ENCODE peak calls at places on chromosomes 4 and X, in eight cellular contexts. O is GM23338, Z is HCT116, D is GM12878, E is Panc1, F is SK-N-SH, W is K562, A is HepG2. M is an unnamed sample.

GRCh38 chr4:3223986-3224748 is 24.8 kb upstream of the MSANTD1 start:
- DNase-seq in D (no peak), F (no peak), A (no peak), E (no peak), Z (no peak), W (no peak), O (no peak), M (no peak)

GRCh38 chr4:66639361-66639760 is 905.9 kb downstream of the CENPC start:
- DNase-seq in A (no peak), D (no peak), W (no peak), Z (no peak), E (no peak), O (no peak), F (no peak), M (no peak)

GRCh38 chr4:6043843-6044242 is 25.6 kb upstream of the C4orf50 start:
- DNase-seq in F (no peak), A (no peak), W (no peak), E (no peak), O (no peak), D (no peak), Z (no peak), M (no peak)

GRCh38 chrX:108601276-108601675 is 135.1 kb downstream of the IRS4 start:
- DNase-seq in W (no peak), Z (no peak), A (no peak), O (peak), E (no peak), D (no peak), F (no peak), M (no peak)

GRCh38 chr4:8157496-8157895 is 1.1 kb downstream of the ABLIM2 start:
- DNase-seq in D (no peak), A (no peak), O (peak), F (no peak), Z (no peak), W (no peak), E (no peak), M (no peak)

GRCh38 chr4:82678046-82678445 is 116.3 kb upstream of the TMEM150C start:
- DNase-seq in A (no peak), E (no peak), O (no peak), W (no peak), Z (no peak), D (no peak), F (no peak), M (no peak)

GRCh38 chr4:183468210-183469095 is 24.0 kb downstream of the CDKN2AIP start:
- DNase-seq in E (no peak), D (no peak), W (no peak), Z (no peak), F (no peak), O (no peak), A (peak), M (no peak)

GRCh38 chr4:55378617-55379467 is 16.9 kb upstream of the TMEM165 start:
- DNase-seq in E (no peak), W (no peak), A (no peak), Z (peak), D (no peak), F (no peak), O (no peak), M (no peak)

GRCh38 chr4:149048451-149049143 is 606.4 kb upstream of the NR3C2 start:
- DNase-seq in A (no peak), O (no peak), F (no peak), W (no peak), D (no peak), Z (no peak), E (no peak), M (no peak)

GRCh38 chrX:129495941-129496340 is 27.3 kb downstream of the SMARCA1 start:
- DNase-seq in D (no peak), W (no peak), Z (no peak), E (no peak), F (no peak), O (no peak), A (no peak), M (no peak)

GRCh38 chr4:78569291-78569821 is 17.8 kb downstream of the ANXA3 start:
- DNase-seq in D (no peak), O (peak), W (no peak), Z (peak), F (no peak), E (no peak), A (peak), M (no peak)

GRCh38 chrX:46029777-46030176 is 515.4 kb downstream of the ZNF674 start:
- DNase-seq in O (no peak), D (no peak), F (no peak), A (no peak), E (no peak), Z (no peak), W (no peak), M (no peak)

GRCh38 chrX:80765226-80765625 is 44.5 kb downstream of the BRWD3 start:
- DNase-seq in W (no peak), F (no peak), D (no peak), A (peak), E (peak), Z (no peak), O (peak), M (no peak)

GRCh38 chr4:3115637-3116300 is 41.3 kb downstream of the HTT start:
- DNase-seq in O (no peak), E (no peak), W (no peak), D (no peak), F (no peak), Z (no peak), A (no peak), M (no peak)

GRCh38 chr4:7006411-7006810 is 36.8 kb upstream of the TADA2B start:
- DNase-seq in E (no peak), Z (no peak), W (no peak), D (no peak), O (no peak), A (no peak), F (no peak), M (no peak)

GRCh38 chrX:46704767-46705386 is 54.0 kb downstream of the SLC9A7 start:
- DNase-seq in W (no peak), F (no peak), D (peak), Z (no peak), A (no peak), O (no peak), E (no peak), M (no peak)

GRCh38 chrX:139828037-139828436 is 104.8 kb downstream of the ATP11C start:
- DNase-seq in O (no peak), W (no peak), Z (no peak), E (no peak), D (no peak), A (peak), F (no peak), M (no peak)

GRCh38 chr4:124275-125081 is at the start of gene ZNF718:
- DNase-seq in Z (no peak), E (peak), O (peak), D (peak), F (peak), W (peak), A (no peak), M (peak)

GRCh38 chr4:33149658-33150057 is 2429.5 kb downstream of the PCDH7 start:
- DNase-seq in A (no peak), F (no peak), O (no peak), E (no peak), W (no peak), Z (no peak), D (no peak), M (no peak)

GRCh38 chr4:56941403-56941802 is 33.7 kb downstream of the REST start:
- DNase-seq in F (no peak), A (no peak), Z (no peak), O (no peak), D (no peak), W (no peak), E (no peak), M (no peak)

DNA sequence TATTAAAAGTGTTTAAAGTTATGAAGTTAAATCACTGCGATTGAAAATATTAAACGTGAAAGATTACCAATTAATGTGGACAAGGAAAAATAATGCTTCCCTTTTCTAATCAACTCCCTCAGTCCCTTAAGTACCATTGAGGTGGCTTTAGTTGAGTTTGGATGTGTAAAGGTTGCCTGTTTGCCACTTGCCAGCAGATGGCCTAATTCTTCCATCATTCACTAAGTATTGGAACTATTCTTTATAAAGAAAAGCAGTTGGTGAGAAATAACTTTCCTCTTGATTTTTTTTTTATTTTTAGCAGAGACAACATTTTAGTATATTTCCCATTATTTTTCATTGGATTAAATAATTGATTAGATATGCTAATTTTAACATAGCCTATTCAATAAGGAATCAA is 295.9 kb upstream of the TACR3 start:
- DNase-seq in Z (peak), D (no peak), E (no peak), A (peak), F (no peak), W (no peak), O (peak), M (no peak)
- TF ChIP-seq REST in Z (no peak), D (no peak), E (no peak), A (no peak), F (no peak), W (no peak), O (no peak), M (no peak)

GRCh38 chrX:10576777-10577444 is 43.5 kb downstream of the MID1 start:
- DNase-seq in D (no peak), A (no peak), E (no peak), O (no peak), F (no peak), W (no peak), Z (no peak), M (no peak)
- TF ChIP-seq POLR2AphosphoS5 in D (no peak), A (no peak), E (no peak), O (no peak), F (no peak), W (no peak), Z (no peak), M (no peak)

GRCh38 chrX:8730812-8731578 is 942 bp downstream of the ANOS1 start:
- DNase-seq in F (peak), D (no peak), E (no peak), W (no peak), Z (no peak), O (peak), A (no peak), M (no peak)

GRCh38 chrX:8726031-8726652 is 5.8 kb downstream of the ANOS1 start:
- DNase-seq in E (no peak), F (no peak), W (no peak), Z (no peak), D (no peak), A (no peak), O (peak), M (no peak)

GRCh38 chrX:8728932-8729331 is 3.0 kb downstream of the ANOS1 start:
- DNase-seq in F (no peak), A (no peak), Z (no peak), O (no peak), D (no peak), W (no peak), E (no peak), M (no peak)

DNA sequence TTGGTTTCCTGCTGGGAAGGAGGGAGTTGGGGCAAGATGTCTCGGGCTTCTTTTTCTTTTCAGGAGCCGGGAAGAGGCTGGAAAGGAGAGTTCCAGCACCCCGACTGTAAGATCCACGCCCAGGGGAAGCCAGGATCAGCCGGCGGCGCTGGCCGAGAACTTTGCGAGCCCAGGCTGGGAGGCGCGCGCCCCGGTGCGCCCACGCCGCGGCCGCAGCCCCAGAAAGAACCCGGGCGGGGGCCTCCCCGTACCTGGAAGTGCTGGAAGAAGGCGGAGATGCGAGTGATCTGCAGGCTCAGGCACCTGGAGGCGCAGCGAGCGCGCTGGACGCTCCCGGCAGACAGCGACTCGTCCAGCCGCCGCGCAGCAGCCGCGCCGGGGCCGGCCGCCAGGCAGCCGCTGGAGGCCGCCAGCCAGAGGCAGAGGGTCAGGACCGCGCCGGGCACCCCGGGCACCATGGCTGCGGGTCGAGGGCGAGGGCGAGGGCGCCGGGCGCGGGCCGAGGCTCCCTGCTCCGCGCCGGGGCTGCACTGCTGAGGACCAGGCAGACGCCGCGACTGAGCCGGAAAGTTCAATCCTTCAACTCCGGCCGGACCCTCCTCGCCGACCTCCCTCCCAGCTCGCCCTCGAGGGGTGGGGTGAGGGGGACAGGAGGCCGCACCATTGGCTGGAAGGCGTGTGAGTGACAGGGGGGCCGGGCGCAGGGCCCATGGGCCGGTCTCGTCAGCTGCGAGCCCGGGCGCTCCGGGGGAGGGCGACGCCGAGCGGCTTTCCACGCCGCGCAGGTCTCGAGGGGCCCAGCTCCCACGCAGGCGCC is at the start of gene ANOS1:
- DNase-seq in F (peak), W (no peak), D (no peak), A (no peak), E (no peak), O (peak), Z (no peak), M (no peak)
- TF ChIP-seq REST in F (no peak), W (no peak), D (no peak), A (no peak), E (no peak), O (no peak), Z (no peak), M (no peak)

DNA sequence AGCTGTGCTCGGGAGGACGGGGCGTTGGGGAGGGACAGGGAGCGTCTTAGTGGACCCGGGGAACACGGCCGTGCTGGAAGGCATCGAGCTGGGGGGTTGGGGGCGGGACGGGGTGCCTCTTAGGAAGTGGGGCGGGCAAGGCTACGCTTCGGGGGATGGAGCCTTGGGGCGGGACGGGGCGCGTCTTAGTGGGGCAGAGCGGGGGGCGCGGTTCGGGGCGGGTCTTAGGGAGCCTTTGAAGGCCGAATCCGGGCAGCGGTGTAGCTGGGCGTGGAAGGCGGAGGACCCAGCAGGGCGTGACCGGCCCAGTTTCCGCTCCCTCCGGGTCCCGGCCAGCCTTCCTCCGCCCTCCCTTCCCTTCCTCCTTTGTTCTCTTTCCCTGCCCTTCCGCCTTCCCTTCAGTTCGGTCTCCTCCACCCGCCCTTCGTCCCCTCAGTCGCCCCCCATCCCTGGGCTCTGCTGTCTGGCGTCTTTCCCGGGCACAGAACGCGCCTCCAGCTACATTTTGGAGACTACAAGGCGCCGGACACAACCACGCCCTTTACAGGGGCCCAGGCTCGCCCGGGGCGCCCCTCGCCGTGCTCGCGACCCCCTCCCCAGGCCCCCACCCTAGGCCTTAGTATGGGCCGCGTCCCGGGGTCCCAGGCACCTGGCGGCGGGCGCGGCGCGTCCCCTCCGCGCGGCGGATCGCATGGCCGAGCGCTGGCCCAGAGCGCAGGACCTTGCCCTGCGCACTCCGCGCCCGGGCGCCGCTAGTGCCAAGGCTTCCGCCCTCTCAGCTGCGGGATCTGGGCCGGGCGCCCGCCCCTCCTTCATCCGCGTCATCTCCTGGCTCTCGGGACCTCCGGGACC is at the start of gene ARSD:
- DNase-seq in D (no peak), O (peak), Z (peak), E (peak), F (peak), W (no peak), A (peak), M (no peak)
- TF ChIP-seq POLR2AphosphoS5 in D (no peak), O (peak), Z (peak), E (peak), F (peak), W (no peak), A (peak), M (peak)

GRCh38 chr4:22345055-22345454 is 170.8 kb downstream of the ADGRA3 start:
- DNase-seq in E (no peak), Z (no peak), O (no peak), F (no peak), A (no peak), W (no peak), D (no peak), M (no peak)
- TF ChIP-seq REST in E (no peak), Z (no peak), O (no peak), F (no peak), A (no peak), W (no peak), D (no peak), M (no peak)

GRCh38 chr4:123555500-123556273 is 159.1 kb downstream of the SPRY1 start:
- DNase-seq in Z (no peak), W (no peak), F (no peak), E (no peak), O (peak), A (peak), D (no peak), M (peak)
- TF ChIP-seq POLR2AphosphoS5 in Z (no peak), W (no peak), F (no peak), E (peak), O (no peak), A (peak), D (no peak), M (peak)

GRCh38 chrX:1440506-1440905 is 12.2 kb downstream of the ASMTL start:
- DNase-seq in A (no peak), D (no peak), Z (no peak), F (no peak), W (no peak), O (no peak), E (no peak), M (no peak)
- TF ChIP-seq REST in A (no peak), D (no peak), Z (no peak), F (no peak), W (no peak), O (no peak), E (no peak), M (no peak)

GRCh38 chr4:128060620-128061565 is at the start of gene LARP1B:
- DNase-seq in W (peak), Z (peak), E (no peak), O (peak), A (peak), D (peak), F (peak), M (peak)
- TF ChIP-seq POLR2AphosphoS5 in W (peak), Z (peak), E (peak), O (peak), A (peak), D (peak), F (peak), M (peak)

DNA sequence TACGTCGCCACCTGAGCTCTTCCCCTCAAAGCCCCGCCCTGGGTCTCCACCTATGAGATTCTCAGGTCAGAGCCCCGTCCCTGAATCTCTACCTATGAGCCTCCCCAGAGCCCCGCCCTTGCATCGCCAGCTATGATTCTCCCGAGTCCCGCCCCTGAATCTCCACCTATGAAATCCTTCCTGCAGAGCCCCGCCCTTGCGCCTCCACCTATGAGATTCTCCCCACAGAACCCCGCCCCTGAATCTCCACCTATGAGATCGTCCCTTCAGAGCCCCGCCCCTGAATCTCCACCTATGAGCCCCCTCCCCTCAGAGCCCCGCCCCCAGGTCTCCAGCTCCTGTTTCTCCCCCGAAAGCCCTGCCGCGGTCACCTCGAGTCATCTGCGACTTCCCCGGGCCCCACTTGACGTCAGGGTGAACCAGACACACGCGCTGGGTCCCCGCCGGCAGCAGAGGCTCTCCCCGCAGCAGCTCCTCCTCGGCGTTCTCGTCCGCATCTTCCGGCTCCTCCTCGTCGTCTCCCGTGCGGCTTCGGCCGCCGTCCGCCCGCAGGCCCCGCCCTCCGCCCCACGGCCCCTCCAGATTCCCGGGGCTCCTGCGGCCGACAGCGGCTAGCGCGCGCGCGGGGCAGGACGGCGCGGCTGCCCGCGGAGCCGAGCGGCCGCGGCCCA is 393 bp downstream of the GTPBP6 start:
- DNase-seq in E (peak), D (peak), A (peak), O (peak), Z (peak), W (peak), F (peak), M (peak)
- TF ChIP-seq REST in E (no peak), D (no peak), A (no peak), O (no peak), Z (no peak), W (no peak), F (no peak), M (no peak)

GRCh38 chr4:94208918-94209317 is 1.3 kb downstream of the SMARCAD1 start:
- DNase-seq in E (no peak), O (no peak), A (no peak), W (no peak), Z (no peak), D (no peak), F (no peak), M (no peak)

GRCh38 chr4:94202769-94203168 is 4.9 kb upstream of the SMARCAD1 start:
- DNase-seq in A (no peak), D (no peak), W (no peak), Z (no peak), O (no peak), F (no peak), E (no peak), M (no peak)

GRCh38 chr4:94208268-94208667 is 603 bp downstream of the SMARCAD1 start:
- DNase-seq in Z (no peak), O (no peak), W (no peak), E (no peak), F (peak), D (no peak), A (no peak), M (no peak)

GRCh38 chr4:94207469-94208224 is at the start of gene SMARCAD1:
- DNase-seq in E (peak), W (peak), O (peak), Z (peak), F (peak), A (peak), D (peak), M (peak)
- TF ChIP-seq POLR2AphosphoS5 in E (peak), W (peak), O (peak), Z (peak), F (peak), A (peak), D (peak), M (peak)

M was measured in HL-60.